ENCODE peak calls at places on chromosomes 4 and X, in six cellular contexts. W is PC-3, N is upper lobe of left lung, V is astrocyte, D is dorsolateral prefrontal cortex, Y is foreskin fibroblast. L is an unnamed sample.

GRCh38 chr4:26459054-26459755 is 31.1 kb downstream of the CCKAR start:
- DNase-seq in W (peak; percentile 65), N (peak; percentile 10), V (peak; percentile 71), D (no peak), Y (peak; percentile 82), L (peak; percentile 35)

GRCh38 chr4:83010111-83010521 is 507 bp downstream of the LIN54 start:
- DNase-seq in W (peak; percentile 7), N (no peak), V (peak; percentile 53), D (no peak), Y (peak; percentile 55), L (no peak)

GRCh38 chr4:55021214-55021613 is 104.2 kb downstream of the KDR start:
- DNase-seq in W (no peak), N (no peak), V (no peak), D (no peak), Y (no peak), L (no peak)

GRCh38 chrX:141314441-141314840 is 72.1 kb upstream of the SPANXC start:
- DNase-seq in W (peak; percentile 51), N (no peak), V (peak; percentile 21), D (no peak), Y (no peak), L (no peak)

GRCh38 chr4:159455675-159456235 is 352.9 kb downstream of the RAPGEF2 start:
- DNase-seq in W (peak; percentile 66), N (no peak), V (peak; percentile 27), D (no peak), Y (peak; percentile 53), L (peak; percentile 26)

GRCh38 chr4:8238515-8239053 is 31.0 kb upstream of the HTRA3 start:
- DNase-seq in W (peak; percentile 2), N (peak; percentile 62), V (no peak), D (no peak), Y (no peak), L (no peak)

GRCh38 chrX:35919536-35920309 is at the start of gene CFAP47:
- DNase-seq in W (peak; percentile 4), N (peak; percentile 2), V (no peak), D (no peak), Y (no peak), L (no peak)

GRCh38 chr4:176137626-176138025 is 57.8 kb downstream of the SPATA4 start:
- DNase-seq in W (peak; percentile 53), N (no peak), V (peak; percentile 46), D (no peak), Y (peak; percentile 48), L (no peak)

GRCh38 chr4:150310159-150310895 is 232.1 kb downstream of the DCLK2 start:
- DNase-seq in W (peak; percentile 40), N (no peak), V (peak; percentile 87), D (no peak), Y (peak; percentile 79), L (no peak)

GRCh38 chr4:183571350-183572076 is 66.7 kb downstream of the ING2 start:
- DNase-seq in W (peak; percentile 15), N (no peak), V (peak; percentile 29), D (no peak), Y (peak; percentile 59), L (peak; percentile 41)

GRCh38 chrX:132488092-132488749 is 617 bp downstream of the MBNL3 start:
- DNase-seq in W (peak; percentile 41), N (no peak), V (peak; percentile 7), D (no peak), Y (peak; percentile 63), L (no peak)

GRCh38 chr4:125780159-125780558 is 465.4 kb downstream of the FAT4 start:
- DNase-seq in W (no peak), N (no peak), V (peak; percentile 4), D (no peak), Y (peak; percentile 63), L (no peak)

GRCh38 chrX:44829836-44830235 is 14.0 kb upstream of the DUSP21 start:
- DNase-seq in W (no peak), N (no peak), V (no peak), D (no peak), Y (no peak), L (no peak)
- H3K4me3 ChIP-seq in W (no peak overlapping the region), N (no peak overlapping the region), V (no peak overlapping the region), D (no peak overlapping the region), Y (no peak overlapping the region), L (no peak overlapping the region)

GRCh38 chr4:99321241-99322191 is at the start of gene ADH1B:
- DNase-seq in W (no peak), N (no peak), V (no peak), D (no peak), Y (no peak), L (no peak)
- H3K4me3 ChIP-seq in W (no peak within 1 kb of the TSS), N (no peak within 1 kb of the TSS), V (no peak within 1 kb of the TSS), D (no peak within 1 kb of the TSS), Y (peak within 1 kb of the TSS; percentile 41), L (no peak within 1 kb of the TSS)

GRCh38 chr4:110629780-110630500 is 7.1 kb upstream of the PITX2 start:
- DNase-seq in W (no peak), N (no peak), V (no peak), D (no peak), Y (no peak), L (no peak)
- H3K4me3 ChIP-seq in W (no peak overlapping the region), N (no peak overlapping the region), V (no peak overlapping the region), D (no peak overlapping the region), Y (no peak overlapping the region), L (no peak overlapping the region)

GRCh38 chr4:109046549-109047171 is 255.8 kb downstream of the COL25A1 start:
- DNase-seq in W (no peak), N (no peak), V (peak; percentile 73), D (no peak), Y (peak; percentile 63), L (no peak)
- H3K4me3 ChIP-seq in W (no peak overlapping the region), N (no peak overlapping the region), V (no peak overlapping the region), D (no peak overlapping the region), Y (peak overlapping the region; percentile 30), L (no peak overlapping the region)

GRCh38 chr4:42282081-42282901 is 115.0 kb upstream of the SHISA3 start:
- DNase-seq in W (peak; percentile 89), N (peak; percentile 25), V (peak; percentile 14), D (no peak), Y (peak; percentile 41), L (no peak)
- H3K4me3 ChIP-seq in W (peak overlapping the region; percentile 14), N (no peak overlapping the region), V (no peak overlapping the region), D (peak overlapping the region; percentile 32), Y (no peak overlapping the region), L (no peak overlapping the region)

DNA sequence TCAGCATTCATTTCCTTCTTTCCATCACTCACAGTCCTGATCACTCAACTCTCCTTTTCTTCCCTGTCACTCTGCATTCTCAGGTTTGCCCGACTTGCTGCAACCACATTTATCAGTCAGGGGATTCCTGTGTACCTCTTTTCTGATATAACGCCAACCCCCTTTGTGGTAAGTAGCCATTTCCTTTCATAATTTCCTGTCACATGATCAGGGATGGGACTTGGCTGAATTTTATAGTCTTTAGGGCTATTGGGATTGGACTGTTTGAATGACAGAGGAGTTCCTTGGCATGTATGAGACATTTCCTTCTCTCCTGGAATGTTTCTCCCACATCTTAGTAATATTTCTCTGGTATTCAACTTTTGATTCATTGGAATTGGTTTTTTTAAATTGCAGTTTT is 11.0 kb downstream of the PGM2 start:
- DNase-seq in W (peak; percentile 22), N (no peak), V (peak; percentile 89), D (no peak), Y (peak; percentile 25), L (no peak)
- H3K4me3 ChIP-seq in W (no peak overlapping the region), N (no peak overlapping the region), V (peak overlapping the region; percentile 20), D (no peak overlapping the region), Y (no peak overlapping the region), L (no peak overlapping the region)

DNA sequence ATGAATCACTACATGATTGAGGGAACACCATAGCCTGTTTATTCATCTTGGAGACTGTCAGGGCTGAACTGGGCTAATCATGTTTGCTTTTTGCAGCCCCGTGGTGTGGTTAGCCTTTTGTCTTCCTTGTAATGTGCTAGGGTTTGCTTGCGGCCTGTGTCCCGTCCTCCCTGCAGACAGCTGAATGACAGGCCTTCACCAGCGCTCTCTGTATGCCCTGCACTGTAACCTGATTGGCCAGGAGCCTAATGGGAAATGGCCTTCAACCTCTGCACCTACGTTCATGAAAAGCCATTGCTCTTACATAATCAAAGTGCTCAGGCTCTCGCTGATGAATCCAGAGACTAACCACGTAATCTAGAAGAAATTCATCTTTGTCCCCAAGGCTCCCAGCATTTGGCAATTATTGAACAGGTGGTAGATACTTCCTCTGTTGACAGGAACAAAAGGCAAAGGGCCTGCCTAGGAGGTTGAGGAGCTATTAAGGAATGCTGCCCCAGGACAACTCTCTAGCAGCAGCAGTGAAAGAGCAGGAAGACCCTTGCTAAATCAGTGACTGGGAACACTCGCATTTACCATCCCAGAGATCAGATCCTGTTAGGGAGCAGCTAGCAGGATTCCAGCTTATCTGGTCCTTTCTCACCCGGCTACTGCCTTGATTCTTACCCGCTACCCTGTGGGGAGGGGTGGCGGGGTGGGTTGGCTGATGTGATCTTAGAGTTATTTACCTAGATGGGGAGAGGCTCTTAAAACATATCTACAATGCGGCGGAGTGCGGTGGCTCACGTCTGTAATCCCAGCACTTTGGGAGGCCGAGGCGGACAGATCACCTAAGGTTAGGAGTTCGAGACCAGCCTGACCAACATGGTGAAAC is 42.3 kb upstream of the FAT1 start:
- DNase-seq in W (no peak), N (no peak), V (peak; percentile 26), D (no peak), Y (no peak), L (no peak)
- H3K4me3 ChIP-seq in W (no peak overlapping the region), N (no peak overlapping the region), V (no peak overlapping the region), D (no peak overlapping the region), Y (no peak overlapping the region), L (no peak overlapping the region)

L was measured in LNCaP clone FGC.